ENCODE peak calls at places on chromosomes 12 and 14, in ten cellular contexts. Y is stomach; N is aorta; T is cardiac muscle cell; H is lower lobe of right lung; K is psoas muscle; M is CD8-positive, alpha-beta memory T cell; X is fibroblast of lung; J is trophoblast cell; O is heart left ventricle. G is an unnamed sample. For H3K4me1 and H3K9me3, the result is how much of the 10 kb centered on the place peaks cover.

GRCh38 chr12:47889040-47889439 is 15.8 kb downstream of the VDR start:
- DNase-seq in Y (no peak), N (no peak), T (no peak), H (no peak), K (no peak), M (no peak), X (no peak), J (no peak), O (no peak), G (no peak)

GRCh38 chr12:10305411-10305810 is 2.3 kb upstream of the KLRD1 start:
- DNase-seq in Y (no peak), N (no peak), T (no peak), H (no peak), K (no peak), M (peak), X (no peak), J (no peak), O (no peak), G (no peak)

GRCh38 chr14:93723001-93723400 is 65.3 kb downstream of the PRIMA1 start:
- DNase-seq in Y (no peak), N (no peak), T (no peak), H (no peak), K (no peak), M (no peak), X (no peak), J (no peak), O (no peak), G (no peak)

GRCh38 chr12:24764712-24765111 is 184.2 kb downstream of the BCAT1 start:
- DNase-seq in Y (no peak), N (no peak), T (no peak), H (no peak), K (no peak), M (no peak), X (no peak), J (no peak), O (no peak), G (no peak)

GRCh38 chr12:111034911-111035577 is 114.7 kb upstream of the MYL2 start:
- DNase-seq in Y (no peak), N (no peak), T (no peak), H (no peak), K (no peak), M (no peak), X (no peak), J (peak), O (no peak), G (no peak)

GRCh38 chr12:127083028-127083949 is 1183.7 kb upstream of the TMEM132C start:
- DNase-seq in Y (no peak), N (no peak), T (peak), H (no peak), K (no peak), M (no peak), X (peak), J (peak), O (no peak), G (no peak)

GRCh38 chr12:67211029-67211428 is 58.1 kb upstream of the CAND1 start:
- DNase-seq in Y (no peak), N (no peak), T (no peak), H (no peak), K (no peak), M (no peak), X (no peak), J (no peak), O (no peak), G (no peak)

GRCh38 chr14:95500772-95501401 is 15.6 kb downstream of the SYNE3 start:
- DNase-seq in Y (peak), N (peak), T (peak), H (no peak), K (peak), M (no peak), X (peak), J (peak), O (peak), G (no peak)

GRCh38 chr14:60188696-60189095 is 23.5 kb upstream of the DHRS7 start:
- DNase-seq in Y (no peak), N (no peak), T (no peak), H (no peak), K (no peak), M (no peak), X (no peak), J (no peak), O (no peak), G (no peak)

GRCh38 chr12:14803830-14804160 is 325 bp downstream of the C12orf60 start:
- DNase-seq in Y (no peak), N (no peak), T (no peak), H (no peak), K (no peak), M (no peak), X (no peak), J (no peak), O (no peak), G (no peak)

GRCh38 chr12:91778938-91779400 is 366.7 kb downstream of the BTG1 start:
- DNase-seq in Y (peak), N (no peak), T (peak), H (no peak), K (no peak), M (peak), X (peak), J (peak), O (peak), G (no peak)

GRCh38 chr14:44988694-44989093 is 26.7 kb downstream of the TOGARAM1 start:
- DNase-seq in Y (no peak), N (no peak), T (peak), H (no peak), K (no peak), M (no peak), X (no peak), J (no peak), O (peak), G (no peak)

GRCh38 chr12:53221203-53222076 is 10.6 kb downstream of the RARG start:
- DNase-seq in Y (peak), N (peak), T (peak), H (peak), K (peak), M (peak), X (peak), J (peak), O (peak), G (peak)

GRCh38 chr14:28055008-28055407 is 711.6 kb upstream of the FOXG1 start:
- DNase-seq in Y (no peak), N (no peak), T (no peak), H (no peak), K (no peak), M (no peak), X (no peak), J (no peak), O (no peak), G (no peak)

GRCh38 chr12:53336137-53336785 is at the start of gene SP7:
- DNase-seq in Y (no peak), N (no peak), T (no peak), H (no peak), K (peak), M (no peak), X (no peak), J (no peak), O (no peak), G (no peak)

GRCh38 chr12:114500775-114501473 is 95.0 kb upstream of the TBX5 start:
- DNase-seq in Y (no peak), N (no peak), T (no peak), H (no peak), K (no peak), M (no peak), X (no peak), J (no peak), O (no peak), G (no peak)

GRCh38 chr14:67553547-67553946 is 20.5 kb downstream of the PLEKHH1 start:
- DNase-seq in Y (no peak), N (no peak), T (no peak), H (no peak), K (no peak), M (no peak), X (no peak), J (no peak), O (no peak), G (no peak)

GRCh38 chr12:17076335-17076734 is 470.4 kb upstream of the LMO3 start:
- DNase-seq in Y (no peak), N (no peak), T (no peak), H (no peak), K (no peak), M (no peak), X (peak), J (no peak), O (no peak), G (no peak)

GRCh38 chr12:75641031-75641780 is 129.8 kb upstream of the KRR1 start:
- DNase-seq in Y (no peak), N (no peak), T (peak), H (no peak), K (no peak), M (peak), X (peak), J (peak), O (no peak), G (no peak)

GRCh38 chr12:59570134-59570533 is 25.7 kb upstream of the SLC16A7 start:
- DNase-seq in Y (no peak), N (no peak), T (no peak), H (no peak), K (no peak), M (no peak), X (peak), J (peak), O (no peak), G (no peak)

GRCh38 chr12:42686514-42687172 is 97.1 kb upstream of the PRICKLE1 start:
- DNase-seq in Y (no peak), N (no peak), T (no peak), H (no peak), K (no peak), M (no peak), X (peak), J (no peak), O (no peak), G (no peak)

GRCh38 chr12:30134229-30134628 is 350.5 kb upstream of the TMTC1 start:
- DNase-seq in Y (no peak), N (no peak), T (no peak), H (no peak), K (no peak), M (no peak), X (no peak), J (peak), O (no peak), G (no peak)

GRCh38 chr14:65792208-65792905 is 379.8 kb downstream of the FUT8 start:
- DNase-seq in Y (no peak), N (no peak), T (no peak), H (no peak), K (no peak), M (no peak), X (peak), J (peak), O (no peak), G (no peak)

GRCh38 chr12:82176761-82177490 is 181.3 kb downstream of the CCDC59 start:
- DNase-seq in Y (no peak), N (no peak), T (no peak), H (no peak), K (no peak), M (no peak), X (peak), J (peak), O (no peak), G (no peak)

DNA sequence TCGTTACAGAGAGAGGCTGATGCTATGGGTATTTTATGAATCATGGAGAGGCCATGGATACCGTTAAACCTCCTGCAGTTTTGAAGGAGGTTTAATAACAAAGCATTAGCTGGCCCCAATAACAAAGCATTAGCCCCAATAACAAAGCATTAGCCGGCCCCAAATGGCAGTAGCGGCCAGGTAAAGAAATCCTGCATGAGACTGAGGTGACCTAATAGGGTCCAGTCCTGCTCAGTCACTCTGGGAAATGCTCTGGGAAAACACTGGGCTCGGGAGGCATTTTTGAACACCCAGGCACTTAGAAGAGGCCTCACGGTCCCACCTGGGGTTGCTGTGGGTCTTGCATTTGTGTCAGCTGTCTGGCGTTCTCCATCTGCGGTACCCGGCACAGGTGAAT is 776 bp upstream of the RIN3 start:
- DNase-seq in Y (no peak), N (no peak), T (no peak), H (no peak), K (no peak), M (no peak), X (no peak), J (no peak), O (no peak), G (no peak)
- H3K27ac ChIP-seq in Y (peak), N (no peak), T (no peak), H (peak), K (peak), M (peak), X (peak), J (no peak), O (peak), G (no peak)

DNA sequence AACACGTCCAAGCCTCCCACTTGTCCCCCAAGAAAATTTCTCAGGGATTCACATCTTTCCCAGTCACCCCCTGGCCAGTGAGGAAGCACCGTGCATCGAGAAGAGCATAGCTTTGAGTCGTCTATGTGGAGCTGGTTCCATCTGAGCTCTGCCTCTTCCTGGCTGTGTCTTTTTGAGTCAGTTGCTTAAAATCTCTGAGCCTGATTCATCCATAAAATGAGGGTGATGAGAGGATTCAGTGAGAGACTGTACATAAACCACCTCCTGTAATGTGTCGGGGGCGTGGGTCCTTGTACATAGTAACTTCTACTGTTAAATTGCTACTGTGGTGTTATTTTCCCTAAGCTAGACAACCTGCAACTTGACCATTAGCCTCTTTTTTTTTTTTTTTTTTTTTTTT is 13.8 kb downstream of the CD9 start:
- DNase-seq in Y (no peak), N (no peak), T (no peak), H (no peak), K (no peak), M (no peak), X (no peak), J (no peak), O (no peak), G (no peak)
- H3K4me1 ChIP-seq in Y (half or more), N (under half), T (under half), H (half or more), K (under half), M (under half), X (under half), J (under half), O (under half), G (under half)

GRCh38 chr14:104563742-104564615 is 15.6 kb upstream of the C14orf180 start:
- DNase-seq in Y (peak), N (peak), T (peak), H (peak), K (peak), M (peak), X (peak), J (peak), O (peak), G (peak)

GRCh38 chr14:104561661-104562495 is 17.7 kb upstream of the C14orf180 start:
- DNase-seq in Y (no peak), N (peak), T (no peak), H (no peak), K (peak), M (no peak), X (no peak), J (no peak), O (no peak), G (no peak)

GRCh38 chr14:104562606-104563005 is 17.0 kb upstream of the C14orf180 start:
- DNase-seq in Y (no peak), N (peak), T (no peak), H (no peak), K (peak), M (no peak), X (no peak), J (no peak), O (peak), G (no peak)

GRCh38 chr14:104564744-104565679 is 14.6 kb upstream of the C14orf180 start:
- DNase-seq in Y (no peak), N (no peak), T (no peak), H (no peak), K (no peak), M (no peak), X (no peak), J (no peak), O (no peak), G (no peak)

DNA sequence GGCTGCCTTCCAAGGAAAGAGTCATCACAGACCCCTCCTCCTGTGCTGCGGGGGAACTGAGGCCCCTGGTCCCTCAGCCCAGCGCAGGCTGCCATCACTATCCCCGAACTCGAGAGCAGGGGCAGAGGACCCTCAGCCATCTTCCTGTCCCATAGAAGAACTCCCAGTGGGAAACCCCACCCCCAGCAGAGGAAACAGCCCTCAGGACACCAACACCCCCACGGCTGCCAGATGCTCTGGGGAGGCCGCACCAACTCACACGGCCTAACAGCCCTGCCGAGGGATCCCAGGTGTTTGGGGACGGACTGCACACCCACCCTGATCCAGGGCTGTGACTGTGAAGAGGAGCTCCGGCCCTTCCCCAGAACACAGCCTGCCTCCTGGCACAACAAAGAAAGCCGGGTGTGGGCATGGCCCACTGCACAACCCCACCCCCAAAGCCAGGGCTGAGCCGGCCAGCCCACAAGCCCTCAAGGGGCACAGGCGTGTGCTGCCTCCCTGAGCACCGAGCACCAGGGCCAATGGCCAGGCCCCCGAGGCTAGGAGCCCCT is 16.3 kb upstream of the C14orf180 start:
- DNase-seq in Y (no peak), N (no peak), T (no peak), H (no peak), K (no peak), M (no peak), X (no peak), J (no peak), O (no peak), G (no peak)
- H3K9me3 ChIP-seq in Y (under half), N (under half), T (under half), H (under half), K (under half), M (under half), X (under half), J (under half), O (under half), G (under half)

DNA sequence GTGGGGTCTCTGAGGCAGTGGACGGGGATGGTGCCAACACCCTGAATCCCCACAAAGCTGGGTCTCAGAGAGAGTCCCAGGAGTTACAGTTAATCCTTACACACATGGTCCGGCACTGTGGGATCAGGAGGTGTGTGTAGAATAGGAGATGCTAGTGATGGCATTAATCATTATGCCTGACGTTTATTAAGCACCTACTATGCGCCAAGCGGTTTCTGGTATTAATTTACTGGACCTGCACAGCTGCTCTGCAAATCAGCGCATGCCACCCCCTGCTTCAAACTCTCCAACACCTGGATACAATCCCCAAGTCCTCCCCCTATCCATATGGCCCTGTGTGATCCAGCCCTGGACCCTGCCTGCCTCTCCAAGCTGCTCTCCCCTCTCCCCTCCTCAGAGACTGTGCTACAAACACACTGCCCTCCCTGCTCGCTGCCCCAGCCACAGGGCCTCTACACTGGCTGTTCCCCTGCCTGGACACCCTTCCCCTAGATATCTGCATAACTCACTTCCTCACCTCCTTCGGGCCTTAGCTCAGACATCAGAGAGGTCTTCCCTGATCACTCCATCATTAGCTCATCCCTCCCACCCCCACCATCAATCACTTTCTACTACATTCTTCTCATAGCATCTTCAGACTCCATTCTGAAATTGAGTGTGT is 86.0 kb downstream of the RFLNA start:
- DNase-seq in Y (no peak), N (no peak), T (no peak), H (no peak), K (no peak), M (no peak), X (no peak), J (no peak), O (no peak), G (no peak)
- H3K27ac ChIP-seq in Y (peak), N (no peak), T (peak), H (peak), K (peak), M (no peak), X (peak), J (peak), O (peak), G (peak)

DNA sequence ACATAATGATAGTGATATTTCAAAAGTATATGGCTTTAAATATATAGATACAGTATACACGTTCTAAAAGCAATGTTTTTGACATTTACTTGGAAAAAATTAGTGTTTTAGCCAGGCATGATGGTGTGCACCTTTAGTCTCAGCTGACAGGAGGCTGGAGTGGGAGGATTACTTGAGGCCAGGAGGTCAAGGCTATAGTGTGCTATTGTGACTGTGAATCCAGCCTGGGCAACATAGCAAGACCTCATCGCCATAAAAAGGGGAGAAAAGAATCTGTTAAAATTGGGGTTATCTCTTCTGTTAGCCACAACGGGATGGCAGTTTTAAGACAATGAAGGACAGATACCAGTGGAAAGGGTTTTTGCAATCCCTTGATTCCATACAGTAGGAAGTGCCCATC is 95.2 kb downstream of the PLEKHA5 start:
- DNase-seq in Y (no peak), N (no peak), T (no peak), H (no peak), K (no peak), M (no peak), X (no peak), J (no peak), O (no peak), G (no peak)
- H3K4me1 ChIP-seq in Y (under half), N (under half), T (under half), H (under half), K (under half), M (under half), X (under half), J (under half), O (under half), G (under half)

G was measured in ovary.